ENCODE peak calls at places on chromosomes 1 and 21, in six cellular contexts. U, Q, J, M, S and Z are unnamed samples.

GRCh38 chr1:10794724-10795304 is 1.6 kb downstream of the CASZ1 start:
- DNase-seq in U (peak), Q (no peak), J (no peak), M (peak), S (no peak), Z (no peak)

GRCh38 chr1:68384321-68384813 is 65.4 kb downstream of the RPE65 start:
- DNase-seq in U (peak), Q (peak), J (no peak), M (no peak), S (no peak), Z (no peak)

GRCh38 chr21:38386967-38387366 is 111.3 kb downstream of the ERG start:
- DNase-seq in U (no peak), Q (no peak), J (no peak), M (no peak), S (no peak), Z (no peak)

GRCh38 chr1:116164056-116164889 is 53.1 kb downstream of the MAB21L3 start:
- DNase-seq in U (no peak), Q (no peak), J (no peak), M (no peak), S (no peak), Z (no peak)

GRCh38 chr1:70387507-70387906 is 23.6 kb upstream of the CTH start:
- DNase-seq in U (no peak), Q (no peak), J (no peak), M (no peak), S (no peak), Z (no peak)

GRCh38 chr1:41917051-41917530 is 1.6 kb downstream of the HIVEP3 start:
- DNase-seq in U (no peak), Q (no peak), J (no peak), M (no peak), S (no peak), Z (no peak)

GRCh38 chr1:147794570-147794969 is 34.2 kb upstream of the GJA5 start:
- DNase-seq in U (no peak), Q (no peak), J (no peak), M (no peak), S (no peak), Z (no peak)

GRCh38 chr1:118304722-118305344 is 119.8 kb upstream of the SPAG17 start:
- DNase-seq in U (no peak), Q (no peak), J (no peak), M (no peak), S (peak), Z (no peak)

GRCh38 chr1:65254320-65255087 is 54.8 kb upstream of the DNAJC6 start:
- DNase-seq in U (peak), Q (peak), J (peak), M (peak), S (peak), Z (peak)

GRCh38 chr1:42336978-42337377 is 1.9 kb upstream of the FOXJ3 start:
- DNase-seq in U (no peak), Q (no peak), J (no peak), M (no peak), S (no peak), Z (no peak)

GRCh38 chr1:6440198-6441126 is 15.9 kb downstream of the ESPN start:
- DNase-seq in U (peak), Q (peak), J (no peak), M (no peak), S (no peak), Z (no peak)

GRCh38 chr1:97841369-97841768 is 79.5 kb downstream of the DPYD start:
- DNase-seq in U (no peak), Q (no peak), J (no peak), M (no peak), S (no peak), Z (no peak)

GRCh38 chr1:228735871-228736586 is 750 bp downstream of the RHOU start:
- DNase-seq in U (no peak), Q (peak), J (no peak), M (peak), S (peak), Z (no peak)

GRCh38 chr1:29249170-29249691 is 12.9 kb downstream of the PTPRU start:
- DNase-seq in U (no peak), Q (peak), J (no peak), M (no peak), S (no peak), Z (no peak)

GRCh38 chr1:165182975-165183374 is 173.5 kb downstream of the LMX1A start:
- DNase-seq in U (no peak), Q (no peak), J (no peak), M (no peak), S (no peak), Z (no peak)

GRCh38 chr21:35139382-35139715 is 90.2 kb upstream of the RUNX1 start:
- DNase-seq in U (no peak), Q (no peak), J (no peak), M (no peak), S (no peak), Z (no peak)

GRCh38 chr21:35284199-35284598 is 235.1 kb upstream of the RUNX1 start:
- DNase-seq in U (no peak), Q (no peak), J (no peak), M (no peak), S (no peak), Z (no peak)

GRCh38 chr21:34092241-34092921 is 19.0 kb downstream of the MRPS6 start:
- DNase-seq in U (no peak), Q (no peak), J (no peak), M (no peak), S (no peak), Z (no peak)

GRCh38 chr1:231163831-231164427 is 2.1 kb downstream of the TRIM67 start:
- DNase-seq in U (no peak), Q (no peak), J (no peak), M (no peak), S (no peak), Z (no peak)

GRCh38 chr21:45157932-45158331 is 83.6 kb downstream of the ADARB1 start:
- DNase-seq in U (no peak), Q (no peak), J (no peak), M (no peak), S (no peak), Z (no peak)

GRCh38 chr1:22245100-22245650 is 102.3 kb upstream of the WNT4 start:
- DNase-seq in U (no peak), Q (no peak), J (no peak), M (no peak), S (no peak), Z (no peak)

GRCh38 chr1:33375316-33375715 is 54.4 kb upstream of the A3GALT2 start:
- DNase-seq in U (no peak), Q (no peak), J (no peak), M (no peak), S (no peak), Z (no peak)

GRCh38 chr1:172903581-172904220 is 147.0 kb downstream of the TNFSF18 start:
- DNase-seq in U (no peak), Q (peak), J (no peak), M (no peak), S (no peak), Z (no peak)

GRCh38 chr1:43225168-43225567 is 44.6 kb upstream of the TMEM125 start:
- DNase-seq in U (no peak), Q (no peak), J (no peak), M (no peak), S (no peak), Z (no peak)

GRCh38 chr21:26782349-26782748 is 62.9 kb downstream of the ADAMTS1 start:
- DNase-seq in U (no peak), Q (no peak), J (no peak), M (no peak), S (no peak), Z (no peak)

GRCh38 chr1:225845633-225846259 is 35.8 kb downstream of the EPHX1 start:
- DNase-seq in U (peak), Q (peak), J (peak), M (peak), S (peak), Z (no peak)

GRCh38 chr1:37763791-37764741 is 854 bp downstream of the EPHA10 start:
- DNase-seq in U (peak), Q (peak), J (no peak), M (no peak), S (no peak), Z (no peak)

GRCh38 chr1:109873278-109874175 is 37.1 kb upstream of the CSF1 start:
- DNase-seq in U (no peak), Q (peak), J (no peak), M (no peak), S (no peak), Z (no peak)

GRCh38 chr21:46035809-46036695 is 54.5 kb downstream of the COL6A1 start:
- DNase-seq in U (peak), Q (peak), J (no peak), M (peak), S (no peak), Z (no peak)

GRCh38 chr1:161872506-161872905 is 106.4 kb downstream of the ATF6 start:
- DNase-seq in U (no peak), Q (peak), J (no peak), M (no peak), S (no peak), Z (no peak)

GRCh38 chr1:227125929-227126545 is 185.9 kb downstream of the COQ8A start:
- DNase-seq in U (no peak), Q (no peak), J (no peak), M (no peak), S (no peak), Z (no peak)

GRCh38 chr1:43367026-43367903 is 546 bp downstream of the ELOVL1 start:
- DNase-seq in U (peak), Q (no peak), J (no peak), M (no peak), S (no peak), Z (no peak)

GRCh38 chr1:25958475-25958874 is 39.4 kb downstream of the PAFAH2 start:
- DNase-seq in U (peak), Q (peak), J (no peak), M (no peak), S (no peak), Z (no peak)

GRCh38 chr1:79815115-79815514 is 808.6 kb upstream of the ADGRL4 start:
- DNase-seq in U (no peak), Q (no peak), J (no peak), M (no peak), S (no peak), Z (no peak)

GRCh38 chr1:94024109-94024792 is 96.7 kb downstream of the ABCA4 start:
- DNase-seq in U (no peak), Q (no peak), J (no peak), M (no peak), S (no peak), Z (no peak)

GRCh38 chr1:223141021-223141420 is 2.0 kb downstream of the TLR5 start:
- DNase-seq in U (no peak), Q (peak), J (no peak), M (peak), S (no peak), Z (no peak)

GRCh38 chr1:158043232-158043631 is 49.8 kb downstream of the KIRREL1 start:
- DNase-seq in U (no peak), Q (no peak), J (peak), M (no peak), S (no peak), Z (no peak)

GRCh38 chr1:237000191-237000590 is 4.0 kb downstream of the MT1HL1 start:
- DNase-seq in U (no peak), Q (no peak), J (no peak), M (no peak), S (no peak), Z (no peak)

GRCh38 chr1:37795340-37796110 is 1.9 kb downstream of the MANEAL start:
- DNase-seq in U (peak), Q (peak), J (no peak), M (no peak), S (no peak), Z (peak)

GRCh38 chr1:230728710-230729392 is 14.9 kb upstream of the AGT start:
- DNase-seq in U (no peak), Q (no peak), J (peak), M (no peak), S (peak), Z (no peak)